ENCODE peak calls at places on chromosomes 7 and 10, in six cellular contexts. L is AG04450; U is CD8-positive, alpha-beta T cell; K is pancreas; B is fibroblast of lung; W is upper lobe of left lung. P is an unnamed sample.

GRCh38 chr7:66055321-66055956 is 20.2 kb upstream of the ASL start:
- DNase-seq in L (no peak), U (no peak), K (no peak), B (peak), W (no peak), P (no peak)

GRCh38 chr7:151391358-151391730 is 18.5 kb downstream of the WDR86 start:
- DNase-seq in L (no peak), U (no peak), K (no peak), B (no peak), W (no peak), P (no peak)

GRCh38 chr7:80206763-80207162 is 72.1 kb downstream of the GNAI1 start:
- DNase-seq in L (no peak), U (no peak), K (no peak), B (no peak), W (no peak), P (no peak)

GRCh38 chr10:100327007-100327700 is 2.9 kb downstream of the PKD2L1 start:
- DNase-seq in L (no peak), U (no peak), K (no peak), B (no peak), W (no peak), P (no peak)

GRCh38 chr10:121260383-121260782 is 337.9 kb downstream of the FGFR2 start:
- DNase-seq in L (no peak), U (no peak), K (no peak), B (no peak), W (no peak), P (peak)

GRCh38 chr7:116952640-116953371 is 495 bp upstream of the ST7 start:
- DNase-seq in L (no peak), U (no peak), K (peak), B (peak), W (no peak), P (peak)

GRCh38 chr7:43669286-43670081 is 59.8 kb downstream of the COA1 start:
- DNase-seq in L (no peak), U (no peak), K (no peak), B (no peak), W (no peak), P (no peak)

GRCh38 chr7:111919690-111920179 is 286.5 kb downstream of the DOCK4 start:
- DNase-seq in L (no peak), U (no peak), K (no peak), B (peak), W (no peak), P (no peak)

GRCh38 chr10:120824864-120825263 is 26.3 kb upstream of the WDR11 start:
- DNase-seq in L (no peak), U (no peak), K (no peak), B (no peak), W (no peak), P (peak)

GRCh38 chr10:34593955-34594354 is 221.1 kb downstream of the PARD3 start:
- DNase-seq in L (no peak), U (no peak), K (no peak), B (no peak), W (no peak), P (no peak)

GRCh38 chr7:30422922-30423321 is 55.7 kb downstream of the NOD1 start:
- DNase-seq in L (no peak), U (no peak), K (no peak), B (peak), W (no peak), P (no peak)

GRCh38 chr10:99619851-99620712 is at the start of gene SLC25A28:
- DNase-seq in L (peak), U (peak), K (peak), B (peak), W (peak), P (peak)

GRCh38 chr10:101229275-101230184 is at the start of gene LBX1:
- DNase-seq in L (no peak), U (no peak), K (no peak), B (no peak), W (peak), P (no peak)

GRCh38 chr7:57207836-57208235 is 75.6 kb upstream of the ZNF479 start:
- DNase-seq in L (no peak), U (no peak), K (no peak), B (no peak), W (no peak), P (no peak)

GRCh38 chr7:40507166-40507565 is 372.4 kb downstream of the SUGCT start:
- DNase-seq in L (no peak), U (no peak), K (no peak), B (peak), W (no peak), P (no peak)

GRCh38 chr7:116195451-116195850 is 14.9 kb upstream of the TES start:
- DNase-seq in L (no peak), U (no peak), K (no peak), B (no peak), W (no peak), P (no peak)

GRCh38 chr10:52703898-52704297 is 68.7 kb downstream of the MBL2 start:
- DNase-seq in L (no peak), U (no peak), K (no peak), B (no peak), W (no peak), P (no peak)

GRCh38 chr10:32795598-32796183 is 162.3 kb downstream of the ITGB1 start:
- DNase-seq in L (no peak), U (no peak), K (no peak), B (peak), W (no peak), P (peak)

GRCh38 chr7:137642031-137642430 is 204.7 kb downstream of the DGKI start:
- DNase-seq in L (no peak), U (no peak), K (no peak), B (peak), W (no peak), P (peak)

GRCh38 chr7:3725660-3726059 is 424.6 kb downstream of the SDK1 start:
- DNase-seq in L (no peak), U (no peak), K (no peak), B (no peak), W (no peak), P (no peak)

DNA sequence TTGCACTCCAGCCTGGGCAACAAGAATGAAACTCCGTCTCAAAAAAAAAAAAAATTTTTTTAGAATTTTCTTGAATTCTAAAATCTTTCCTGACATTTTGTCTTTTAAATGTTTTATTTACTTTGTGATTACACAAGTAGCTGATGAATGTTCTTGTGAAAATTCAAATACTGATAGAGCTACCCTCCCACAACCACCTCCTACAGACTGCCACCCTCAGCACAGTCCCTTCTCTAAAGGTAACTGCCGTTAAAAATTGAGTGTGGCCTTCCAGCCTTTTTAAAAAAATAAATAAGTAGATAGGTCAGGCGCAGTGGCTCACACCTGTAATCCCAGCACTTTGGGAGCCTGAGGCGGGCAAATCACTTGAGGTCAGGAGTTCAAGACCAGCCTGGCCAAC is 15.1 kb downstream of the ENO4 start:
- DNase-seq in L (no peak), U (no peak), K (no peak), B (no peak), W (no peak), P (no peak)
- H3K27ac ChIP-seq in L (no peak), U (no peak), K (no peak), B (no peak), W (no peak), P (no peak)

GRCh38 chr10:17387861-17388503 is 66.4 kb downstream of the ST8SIA6 start:
- DNase-seq in L (no peak), U (no peak), K (peak), B (no peak), W (no peak), P (peak)
- TF ChIP-seq CTCF in L (no peak), U (no peak), K (no peak), B (no peak), W (no peak), P (no peak)

GRCh38 chr10:69807122-69807521 is 5.4 kb downstream of the COL13A1 start:
- DNase-seq in L (peak), U (no peak), K (no peak), B (peak), W (no peak), P (peak)

GRCh38 chr10:69809318-69809717 is 7.6 kb downstream of the COL13A1 start:
- DNase-seq in L (no peak), U (no peak), K (no peak), B (no peak), W (no peak), P (no peak)

GRCh38 chr10:69807696-69808095 is 6.0 kb downstream of the COL13A1 start:
- DNase-seq in L (no peak), U (no peak), K (no peak), B (peak), W (no peak), P (peak)

GRCh38 chr10:69810998-69811397 is 9.3 kb downstream of the COL13A1 start:
- DNase-seq in L (no peak), U (no peak), K (no peak), B (no peak), W (no peak), P (no peak)

DNA sequence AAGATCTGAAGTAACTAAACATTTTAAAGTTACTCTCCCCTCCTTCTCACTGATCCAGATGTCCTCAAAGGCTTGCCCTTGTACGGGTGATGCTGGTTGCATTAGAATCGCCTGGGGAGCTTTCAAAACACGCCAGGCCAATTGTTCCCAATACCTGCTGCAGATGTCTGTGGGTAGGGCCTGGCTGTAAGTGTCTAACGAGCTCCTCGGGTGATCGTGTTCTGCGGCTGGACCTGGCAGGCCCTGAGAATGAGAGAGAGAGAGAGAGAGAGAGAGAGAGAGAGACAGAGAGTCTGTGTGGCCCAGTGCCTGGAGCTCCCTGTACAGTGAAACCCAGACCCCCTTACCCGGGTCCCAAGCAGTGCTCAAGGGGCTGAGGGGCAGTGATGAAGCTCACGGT is 8.4 kb downstream of the COL13A1 start:
- DNase-seq in L (no peak), U (no peak), K (no peak), B (peak), W (no peak), P (no peak)
- H3K27ac ChIP-seq in L (no peak), U (no peak), K (no peak), B (no peak), W (no peak), P (no peak)

DNA sequence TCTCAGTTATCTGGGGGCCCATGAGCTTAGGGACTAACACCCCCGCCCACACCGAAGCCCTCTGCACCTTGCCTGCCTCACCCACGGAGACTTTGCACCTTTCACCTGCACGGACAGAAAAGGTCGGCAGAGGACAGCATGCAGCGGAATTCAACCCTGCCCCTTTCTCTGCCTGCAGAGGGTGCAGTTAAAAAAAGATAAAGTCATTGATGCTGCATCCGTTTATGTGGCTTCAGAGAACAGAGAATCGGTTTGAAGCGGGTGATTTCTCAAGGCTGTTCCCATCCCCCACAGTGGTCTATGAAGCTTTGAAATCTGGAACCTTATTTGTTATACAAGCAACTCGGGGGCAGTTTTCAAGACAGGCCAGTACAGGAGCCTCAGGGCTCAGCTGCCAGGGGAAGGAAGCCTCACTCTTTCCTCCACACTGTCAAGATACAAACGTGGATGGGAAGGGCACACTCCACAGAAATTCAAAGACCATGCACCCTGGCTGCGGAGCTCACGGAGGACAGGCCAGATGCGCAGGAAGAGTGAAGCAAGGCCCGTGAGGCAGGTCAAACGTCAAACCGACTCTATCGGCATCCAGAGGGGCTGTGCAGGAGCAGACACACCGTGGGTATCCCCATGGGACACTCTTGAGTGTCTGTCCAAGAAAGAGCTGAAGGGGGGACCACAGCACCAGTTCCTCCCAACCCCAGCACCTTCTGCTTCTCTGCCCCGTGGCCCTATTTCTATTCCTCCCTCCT is 66.3 kb downstream of the INSIG1 start:
- DNase-seq in L (no peak), U (no peak), K (no peak), B (no peak), W (no peak), P (no peak)
- TF ChIP-seq CTCF in L (no peak), U (no peak), K (no peak), B (no peak), W (no peak), P (no peak)

DNA sequence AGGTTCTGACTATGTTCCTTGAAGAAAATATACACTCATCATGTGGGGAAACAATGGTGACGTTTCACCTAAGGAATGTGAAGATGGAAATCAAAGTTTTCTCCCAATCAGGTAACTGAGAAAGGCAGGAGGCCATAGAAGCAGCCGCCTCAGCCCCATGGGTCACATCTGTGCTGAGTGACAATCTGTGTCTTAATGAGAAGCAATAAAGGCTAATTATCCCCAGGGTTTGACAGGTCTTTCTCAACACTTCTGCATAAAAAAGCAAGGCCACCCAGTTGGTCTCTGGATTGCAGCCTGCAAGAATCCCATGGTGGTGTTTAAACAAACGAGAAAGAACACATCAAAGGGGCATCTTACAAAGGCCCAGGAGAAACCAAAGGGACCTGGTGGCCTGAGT is 91.1 kb upstream of the TNS3 start:
- DNase-seq in L (no peak), U (no peak), K (no peak), B (no peak), W (no peak), P (peak)
- H3K27ac ChIP-seq in L (no peak), U (no peak), K (no peak), B (no peak), W (no peak), P (no peak)

GRCh38 chr7:76286842-76287403 is 15.6 kb upstream of the HSPB1 start:
- DNase-seq in L (no peak), U (no peak), K (no peak), B (no peak), W (no peak), P (no peak)

GRCh38 chr7:76294344-76295024 is 8.0 kb upstream of the HSPB1 start:
- DNase-seq in L (peak), U (no peak), K (peak), B (peak), W (peak), P (peak)

GRCh38 chr7:76292206-76292573 is 10.3 kb upstream of the HSPB1 start:
- DNase-seq in L (no peak), U (no peak), K (no peak), B (peak), W (no peak), P (no peak)

GRCh38 chr7:76293407-76293901 is 9.0 kb upstream of the HSPB1 start:
- DNase-seq in L (no peak), U (no peak), K (no peak), B (no peak), W (no peak), P (no peak)

GRCh38 chr7:76291346-76292205 is 10.9 kb upstream of the HSPB1 start:
- DNase-seq in L (peak), U (peak), K (peak), B (peak), W (peak), P (peak)
- TF ChIP-seq CTCF in L (peak), U (peak), K (peak), B (peak), W (peak), P (peak)

GRCh38 chr10:77419979-77420378 is 217.6 kb downstream of the KCNMA1 start:
- DNase-seq in L (no peak), U (no peak), K (no peak), B (no peak), W (no peak), P (no peak)
- H3K27ac ChIP-seq in L (no peak), U (no peak), K (no peak), B (no peak), W (peak), P (no peak)

GRCh38 chr10:71969929-71970328 is 5.7 kb downstream of the CHST3 start:
- DNase-seq in L (no peak), U (no peak), K (no peak), B (no peak), W (peak), P (no peak)

GRCh38 chr10:71970869-71971268 is 6.7 kb downstream of the CHST3 start:
- DNase-seq in L (no peak), U (no peak), K (no peak), B (no peak), W (no peak), P (no peak)

GRCh38 chr10:71968553-71969474 is 4.6 kb downstream of the CHST3 start:
- DNase-seq in L (no peak), U (no peak), K (no peak), B (no peak), W (no peak), P (no peak)

GRCh38 chr10:71971311-71971731 is 7.1 kb downstream of the CHST3 start:
- DNase-seq in L (no peak), U (no peak), K (no peak), B (no peak), W (no peak), P (no peak)

GRCh38 chr10:71970331-71970730 is 6.1 kb downstream of the CHST3 start:
- DNase-seq in L (no peak), U (no peak), K (no peak), B (no peak), W (no peak), P (peak)
- TF ChIP-seq CTCF in L (peak), U (no peak), K (no peak), B (no peak), W (peak), P (no peak)

GRCh38 chr7:130353196-130353595 is 8.6 kb downstream of the CPA5 start:
- DNase-seq in L (no peak), U (no peak), K (no peak), B (no peak), W (no peak), P (no peak)
- H3K27ac ChIP-seq in L (peak), U (no peak), K (no peak), B (peak), W (peak), P (peak)

GRCh38 chr7:48899932-48900331 is 24.4 kb upstream of the CDC14C start:
- DNase-seq in L (no peak), U (no peak), K (no peak), B (peak), W (no peak), P (peak)

DNA sequence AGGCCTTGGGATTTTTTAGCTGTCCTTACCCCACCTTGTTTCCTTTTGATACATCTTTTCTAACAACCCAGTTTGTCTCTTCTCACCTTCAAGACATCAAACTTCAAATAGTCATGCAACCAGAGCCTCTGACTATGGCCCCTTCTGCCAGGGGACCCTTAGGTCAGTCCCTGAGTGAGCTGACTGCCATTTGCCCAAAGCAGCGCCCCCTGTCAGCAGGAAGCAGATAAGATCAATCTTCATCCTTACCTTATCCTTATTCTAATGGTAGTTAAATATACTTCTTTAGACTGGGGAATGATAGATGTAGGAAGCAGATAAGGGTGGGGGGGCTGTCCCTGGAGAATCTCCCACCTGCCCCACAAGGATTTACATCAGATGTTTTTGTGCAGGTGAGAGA is 29.8 kb upstream of the CDC14C start:
- DNase-seq in L (no peak), U (no peak), K (no peak), B (no peak), W (no peak), P (no peak)
- TF ChIP-seq CTCF in L (no peak), U (no peak), K (no peak), B (no peak), W (no peak), P (no peak)

P was measured in RWPE1.